ENCODE peak calls at places on chromosomes 16 and 17, in four cellular contexts. One of them, this sample, is unnamed.

GRCh38 chr16:50270510-50271147 is 4.3 kb downstream of the ADCY7 start:
- DNase-seq in endothelial cell: no peak
- DNase-seq in Calu3: no peak
- DNase-seq in lower leg skin: no peak
- DNase-seq in this sample: no peak

GRCh38 chr17:81391964-81392908 is 3.0 kb upstream of the BAHCC1 start:
- DNase-seq in Calu3: no peak
- DNase-seq in endothelial cell: no peak
- DNase-seq in lower leg skin: no peak
- DNase-seq in this sample: no peak

GRCh38 chr17:74282587-74283370 is 8.7 kb downstream of the DNAI2 start:
- DNase-seq in Calu3: no peak
- DNase-seq in lower leg skin: no peak
- DNase-seq in endothelial cell: no peak
- DNase-seq in this sample: no peak

GRCh38 chr16:67170948-67171649 is 761 bp downstream of the NOL3 start:
- DNase-seq in lower leg skin: no peak
- DNase-seq in Calu3: no peak
- DNase-seq in endothelial cell: no peak
- DNase-seq in this sample: no peak

GRCh38 chr16:13793788-13794461 is 126.0 kb upstream of the ERCC4 start:
- DNase-seq in Calu3: no peak
- DNase-seq in lower leg skin: no peak
- DNase-seq in endothelial cell: no peak
- DNase-seq in this sample: no peak

GRCh38 chr16:27522173-27522707 is 27.5 kb downstream of the GTF3C1 start:
- DNase-seq in Calu3: no peak
- DNase-seq in endothelial cell: no peak
- DNase-seq in lower leg skin: no peak
- DNase-seq in this sample: no peak

GRCh38 chr16:50213939-50214519 is 52.3 kb upstream of the ADCY7 start:
- DNase-seq in Calu3: peak
- DNase-seq in endothelial cell: no peak
- DNase-seq in lower leg skin: no peak
- DNase-seq in this sample: no peak

GRCh38 chr16:75491876-75492275 is 3.4 kb downstream of the CHST6 start:
- DNase-seq in endothelial cell: no peak
- DNase-seq in lower leg skin: no peak
- DNase-seq in Calu3: peak
- DNase-seq in this sample: no peak

GRCh38 chr16:81715358-81716196 is 63.5 kb upstream of the PLCG2 start:
- DNase-seq in lower leg skin: no peak
- DNase-seq in endothelial cell: no peak
- DNase-seq in Calu3: no peak
- DNase-seq in this sample: no peak

GRCh38 chr16:48503779-48504178 is 106.2 kb downstream of the N4BP1 start:
- DNase-seq in endothelial cell: no peak
- DNase-seq in Calu3: no peak
- DNase-seq in lower leg skin: peak
- DNase-seq in this sample: no peak

GRCh38 chr17:79789943-79790804 is 6.7 kb downstream of the CBX8 start:
- DNase-seq in lower leg skin: no peak
- DNase-seq in Calu3: peak
- DNase-seq in endothelial cell: peak
- DNase-seq in this sample: peak

GRCh38 chr17:76720941-76721340 is 5.5 kb downstream of the JMJD6 start:
- DNase-seq in endothelial cell: no peak
- DNase-seq in Calu3: no peak
- DNase-seq in lower leg skin: no peak
- DNase-seq in this sample: no peak

GRCh38 chr16:60091479-60091878 is 1357.4 kb upstream of the GOT2 start:
- DNase-seq in endothelial cell: no peak
- DNase-seq in Calu3: no peak
- DNase-seq in lower leg skin: no peak
- DNase-seq in this sample: no peak

GRCh38 chr17:77685881-77686486 is 272.5 kb upstream of the TNRC6C start:
- DNase-seq in lower leg skin: peak
- DNase-seq in endothelial cell: no peak
- DNase-seq in Calu3: no peak
- DNase-seq in this sample: no peak

GRCh38 chr17:38325221-38325851 is 18.4 kb downstream of the GPR179 start:
- DNase-seq in Calu3: no peak
- DNase-seq in endothelial cell: no peak
- DNase-seq in lower leg skin: no peak
- DNase-seq in this sample: no peak

GRCh38 chr16:47724386-47724785 is 263.3 kb downstream of the PHKB start:
- DNase-seq in lower leg skin: no peak
- DNase-seq in endothelial cell: no peak
- DNase-seq in Calu3: no peak
- DNase-seq in this sample: no peak

GRCh38 chr17:83125515-83126274 is 46.3 kb downstream of the METRNL start:
- DNase-seq in endothelial cell: no peak
- DNase-seq in lower leg skin: peak
- DNase-seq in Calu3: no peak
- DNase-seq in this sample: no peak

GRCh38 chr16:70772493-70772892 is 28.5 kb downstream of the VAC14 start:
- DNase-seq in lower leg skin: no peak
- DNase-seq in Calu3: no peak
- DNase-seq in endothelial cell: no peak
- DNase-seq in this sample: no peak
- TF ChIP-seq CTCF in lower leg skin: no peak
- TF ChIP-seq CTCF in Calu3: no peak
- TF ChIP-seq CTCF in endothelial cell: no peak
- TF ChIP-seq CTCF in this sample: no peak

GRCh38 chr17:19398301-19399181 is 11.6 kb upstream of the MFAP4 start:
- DNase-seq in Calu3: peak
- DNase-seq in endothelial cell: no peak
- DNase-seq in lower leg skin: peak
- DNase-seq in this sample: no peak

GRCh38 chr17:19399750-19400450 is 11.1 kb upstream of the RNF112 start:
- DNase-seq in lower leg skin: peak
- DNase-seq in endothelial cell: no peak
- DNase-seq in Calu3: no peak
- DNase-seq in this sample: no peak

GRCh38 chr17:19392303-19392702 is 5.3 kb upstream of the MFAP4 start:
- DNase-seq in Calu3: no peak
- DNase-seq in lower leg skin: peak
- DNase-seq in endothelial cell: no peak
- DNase-seq in this sample: no peak

GRCh38 chr17:19401321-19402010 is 9.6 kb upstream of the RNF112 start:
- DNase-seq in Calu3: no peak
- DNase-seq in endothelial cell: no peak
- DNase-seq in lower leg skin: peak
- DNase-seq in this sample: no peak

DNA sequence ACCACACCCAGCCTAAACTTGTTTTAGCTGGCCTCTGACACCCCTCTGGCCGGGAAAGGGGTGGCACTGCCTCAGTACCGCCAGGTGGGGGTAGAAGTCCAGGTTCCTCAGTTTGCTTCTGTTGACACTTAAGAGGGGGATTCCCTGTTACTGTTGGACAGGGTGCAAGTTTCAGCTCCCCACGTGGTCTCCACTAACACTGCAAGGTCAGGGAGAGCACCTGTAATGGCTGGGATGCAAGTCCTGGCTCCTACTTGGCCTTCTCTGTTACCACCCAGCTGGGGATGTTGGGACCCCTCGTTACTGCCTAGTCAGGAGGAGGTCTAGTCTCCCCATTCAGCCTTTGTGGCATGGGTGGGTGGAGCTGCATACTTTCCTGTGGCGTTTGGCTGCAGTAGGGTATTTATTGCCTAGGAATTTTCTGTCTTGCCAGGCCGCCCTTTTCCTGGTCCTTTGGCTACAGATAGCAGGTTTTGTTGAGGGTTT is 10.6 kb upstream of the MFAP4 start:
- DNase-seq in Calu3: no peak
- DNase-seq in lower leg skin: peak
- DNase-seq in endothelial cell: no peak
- DNase-seq in this sample: no peak
- TF ChIP-seq CTCF in Calu3: no peak
- TF ChIP-seq CTCF in lower leg skin: no peak
- TF ChIP-seq CTCF in endothelial cell: no peak
- TF ChIP-seq CTCF in this sample: no peak

GRCh38 chr16:89491238-89491869 is 993 bp upstream of the ANKRD11 start:
- DNase-seq in lower leg skin: no peak
- DNase-seq in Calu3: no peak
- DNase-seq in endothelial cell: no peak
- DNase-seq in this sample: no peak
- TF ChIP-seq CTCF in lower leg skin: no peak
- TF ChIP-seq CTCF in Calu3: peak
- TF ChIP-seq CTCF in endothelial cell: peak
- TF ChIP-seq CTCF in this sample: peak

GRCh38 chr17:41417576-41418015 is 6.8 kb downstream of the KRT37 start:
- DNase-seq in Calu3: peak
- DNase-seq in endothelial cell: peak
- DNase-seq in lower leg skin: no peak
- DNase-seq in this sample: no peak
- TF ChIP-seq CTCF in Calu3: peak
- TF ChIP-seq CTCF in endothelial cell: peak
- TF ChIP-seq CTCF in lower leg skin: no peak
- TF ChIP-seq CTCF in this sample: peak

GRCh38 chr17:19327039-19327776 is 35.3 kb downstream of the B9D1 start:
- DNase-seq in Calu3: no peak
- DNase-seq in endothelial cell: no peak
- DNase-seq in lower leg skin: no peak
- DNase-seq in this sample: no peak
- TF ChIP-seq CTCF in Calu3: no peak
- TF ChIP-seq CTCF in endothelial cell: no peak
- TF ChIP-seq CTCF in lower leg skin: no peak
- TF ChIP-seq CTCF in this sample: no peak

GRCh38 chr17:63190821-63191220 is 224.8 kb downstream of the TANC2 start:
- DNase-seq in Calu3: no peak
- DNase-seq in endothelial cell: no peak
- DNase-seq in lower leg skin: no peak
- DNase-seq in this sample: no peak

GRCh38 chr17:63181856-63182255 is 215.8 kb downstream of the TANC2 start:
- DNase-seq in endothelial cell: no peak
- DNase-seq in Calu3: no peak
- DNase-seq in lower leg skin: no peak
- DNase-seq in this sample: no peak

GRCh38 chr17:63189930-63190329 is 223.9 kb downstream of the TANC2 start:
- DNase-seq in Calu3: no peak
- DNase-seq in lower leg skin: no peak
- DNase-seq in endothelial cell: no peak
- DNase-seq in this sample: no peak

GRCh38 chr17:63189082-63189481 is 223.0 kb downstream of the TANC2 start:
- DNase-seq in lower leg skin: no peak
- DNase-seq in Calu3: no peak
- DNase-seq in endothelial cell: no peak
- DNase-seq in this sample: no peak

DNA sequence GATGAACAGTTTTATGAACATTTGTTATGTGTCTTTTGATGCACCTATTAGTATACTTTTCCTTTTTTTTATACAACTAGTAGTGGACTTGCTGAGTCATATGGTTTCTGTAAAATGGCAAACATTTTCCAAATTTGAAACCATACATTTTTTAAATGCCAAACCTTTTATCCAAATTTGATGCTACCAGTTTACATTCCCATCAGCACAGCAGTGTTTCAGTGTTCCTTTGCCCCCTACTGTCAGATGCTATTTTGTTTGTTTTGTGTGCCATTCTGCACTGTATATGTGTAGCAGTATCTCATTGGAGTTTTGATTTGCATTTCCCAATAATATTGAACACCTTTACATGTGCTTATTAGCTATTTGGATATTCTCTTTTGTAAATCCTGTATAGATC is 219.4 kb downstream of the TANC2 start:
- DNase-seq in endothelial cell: no peak
- DNase-seq in Calu3: no peak
- DNase-seq in lower leg skin: no peak
- DNase-seq in this sample: no peak
- TF ChIP-seq CTCF in endothelial cell: no peak
- TF ChIP-seq CTCF in Calu3: no peak
- TF ChIP-seq CTCF in lower leg skin: no peak
- TF ChIP-seq CTCF in this sample: no peak

GRCh38 chr16:53132406-53132805 is 77.6 kb downstream of the CHD9 start:
- DNase-seq in Calu3: no peak
- DNase-seq in endothelial cell: no peak
- DNase-seq in lower leg skin: no peak
- DNase-seq in this sample: no peak

GRCh38 chr16:53131363-53132071 is 76.7 kb downstream of the CHD9 start:
- DNase-seq in Calu3: peak
- DNase-seq in lower leg skin: peak
- DNase-seq in endothelial cell: peak
- DNase-seq in this sample: peak

GRCh38 chr16:53129281-53130192 is 74.7 kb downstream of the CHD9 start:
- DNase-seq in Calu3: no peak
- DNase-seq in endothelial cell: no peak
- DNase-seq in lower leg skin: no peak
- DNase-seq in this sample: no peak

GRCh38 chr16:53131050-53131362 is 76.2 kb downstream of the CHD9 start:
- DNase-seq in Calu3: no peak
- DNase-seq in lower leg skin: no peak
- DNase-seq in endothelial cell: no peak
- DNase-seq in this sample: no peak

GRCh38 chr16:53130193-53131049 is 75.6 kb downstream of the CHD9 start:
- DNase-seq in Calu3: peak
- DNase-seq in endothelial cell: peak
- DNase-seq in lower leg skin: peak
- DNase-seq in this sample: peak
- TF ChIP-seq CTCF in Calu3: peak
- TF ChIP-seq CTCF in endothelial cell: peak
- TF ChIP-seq CTCF in lower leg skin: no peak
- TF ChIP-seq CTCF in this sample: peak

GRCh38 chr17:31050948-31051347 is 43.8 kb upstream of the NF1 start:
- DNase-seq in lower leg skin: no peak
- DNase-seq in endothelial cell: no peak
- DNase-seq in Calu3: no peak
- DNase-seq in this sample: no peak

GRCh38 chr17:31053076-31053475 is 41.7 kb upstream of the NF1 start:
- DNase-seq in endothelial cell: no peak
- DNase-seq in Calu3: no peak
- DNase-seq in lower leg skin: peak
- DNase-seq in this sample: no peak

GRCh38 chr17:31051517-31051916 is 43.3 kb upstream of the NF1 start:
- DNase-seq in Calu3: no peak
- DNase-seq in endothelial cell: no peak
- DNase-seq in lower leg skin: no peak
- DNase-seq in this sample: no peak

GRCh38 chr17:31052187-31052889 is 42.4 kb upstream of the NF1 start:
- DNase-seq in lower leg skin: peak
- DNase-seq in Calu3: peak
- DNase-seq in endothelial cell: no peak
- DNase-seq in this sample: no peak

DNA sequence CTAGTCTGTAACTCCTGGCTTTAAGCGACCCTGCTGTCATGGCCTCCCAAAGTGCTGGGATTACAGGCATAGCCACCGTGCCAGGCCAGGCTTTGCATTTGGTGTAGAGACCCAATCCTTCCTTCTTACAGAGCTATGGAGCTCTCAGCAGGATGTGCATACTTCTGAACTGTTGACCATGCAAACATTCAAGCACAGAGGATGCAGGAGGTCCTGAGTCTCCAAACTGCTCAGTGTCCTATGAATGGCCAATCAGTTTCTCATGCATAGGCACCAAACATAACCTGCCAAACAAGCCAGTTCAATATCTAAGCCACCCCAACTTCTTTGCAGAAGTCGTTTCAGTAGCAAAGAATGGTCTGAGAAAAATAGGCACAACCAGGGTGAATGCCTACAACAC is 40.0 kb upstream of the NF1 start:
- DNase-seq in Calu3: no peak
- DNase-seq in endothelial cell: no peak
- DNase-seq in lower leg skin: no peak
- DNase-seq in this sample: no peak
- TF ChIP-seq CTCF in Calu3: no peak
- TF ChIP-seq CTCF in endothelial cell: no peak
- TF ChIP-seq CTCF in lower leg skin: no peak
- TF ChIP-seq CTCF in this sample: no peak

GRCh38 chr17:50146230-50146926 is 4.1 kb downstream of the PPP1R9B start:
- DNase-seq in lower leg skin: no peak
- DNase-seq in Calu3: no peak
- DNase-seq in endothelial cell: no peak
- DNase-seq in this sample: no peak
- TF ChIP-seq CTCF in lower leg skin: no peak
- TF ChIP-seq CTCF in Calu3: no peak
- TF ChIP-seq CTCF in endothelial cell: no peak
- TF ChIP-seq CTCF in this sample: peak